ENCODE peak calls at places on chromosomes 4 and X, in four cellular contexts. E is NCI-H446 treated with DMSO at 0.1 percent for 48 hours, G is GF-D8, A is IMR-90. R is an unnamed sample.

GRCh38 chr4:106366026-106366425 is 2.6 kb downstream of the GIMD1 start:
- DNase-seq in E (no peak), G (no peak), A (peak; percentile 65), R (no peak)

GRCh38 chr4:153638999-153639398 is 45.1 kb upstream of the TLR2 start:
- DNase-seq in E (no peak), G (no peak), A (no peak), R (no peak)

GRCh38 chr4:65580551-65580950 is 89.7 kb downstream of the EPHA5 start:
- DNase-seq in E (peak; percentile 6), G (no peak), A (no peak), R (no peak)

GRCh38 chr4:86493460-86493859 is 100.7 kb upstream of the PTPN13 start:
- DNase-seq in E (no peak), G (peak; percentile 64), A (peak; percentile 36), R (no peak)

GRCh38 chrX:46575991-46576392 is 2.4 kb downstream of the CHST7 start:
- DNase-seq in E (no peak), G (no peak), A (peak; percentile 40), R (no peak)

GRCh38 chr4:168900080-168900479 is 110.0 kb downstream of the CBR4 start:
- DNase-seq in E (no peak), G (no peak), A (no peak), R (no peak)

GRCh38 chr4:168398188-168398587 is 79.6 kb upstream of the DDX60 start:
- DNase-seq in E (no peak), G (no peak), A (no peak), R (no peak)

GRCh38 chrX:85243761-85244410 is at the start of the genes SATL1 and ZNF711:
- DNase-seq in E (peak; percentile 81), G (no peak), A (peak; percentile 51), R (peak; percentile 74)

GRCh38 chr4:106986486-106986885 is 49.6 kb downstream of the DKK2 start:
- DNase-seq in E (no peak), G (no peak), A (no peak), R (no peak)

GRCh38 chr4:79209822-79210635 is 115.8 kb downstream of the NAA11 start:
- DNase-seq in E (no peak), G (peak; percentile 99), A (no peak), R (no peak)

GRCh38 chr4:25567253-25567652 is 88.4 kb upstream of the SLC34A2 start:
- DNase-seq in E (no peak), G (no peak), A (no peak), R (no peak)

GRCh38 chr4:2259541-2260267 is 2.2 kb downstream of the MXD4 start:
- DNase-seq in E (no peak), G (no peak), A (no peak), R (peak; percentile 9)

GRCh38 chr4:26174033-26174432 is 146.8 kb upstream of the RBPJ start:
- DNase-seq in E (no peak), G (no peak), A (no peak), R (no peak)

GRCh38 chr4:153207561-153207960 is 3.3 kb downstream of the TRIM2 start:
- DNase-seq in E (no peak), G (no peak), A (peak; percentile 24), R (peak; percentile 42)

GRCh38 chr4:2636331-2636730 is 99.9 kb downstream of the FAM193A start:
- DNase-seq in E (no peak), G (no peak), A (no peak), R (no peak)

GRCh38 chrX:124829930-124830329 is 483.6 kb downstream of the SH2D1A start:
- DNase-seq in E (no peak), G (no peak), A (no peak), R (no peak)

GRCh38 chrX:9855536-9856320 is 69.5 kb downstream of the SHROOM2 start:
- DNase-seq in E (no peak), G (no peak), A (no peak), R (no peak)

GRCh38 chr4:123418486-123418931 is 21.9 kb downstream of the SPRY1 start:
- DNase-seq in E (no peak), G (peak; percentile 83), A (peak; percentile 92), R (peak; percentile 44)

GRCh38 chr4:112029642-112030235 is 115.5 kb upstream of the FAM241A start:
- DNase-seq in E (no peak), G (no peak), A (no peak), R (no peak)

GRCh38 chr4:76704133-76704881 is 193.6 kb downstream of the SOWAHB start:
- DNase-seq in E (peak; percentile 20), G (no peak), A (peak; percentile 81), R (no peak)

GRCh38 chr4:73127839-73128448 is 58.4 kb upstream of the COX18 start:
- DNase-seq in E (no peak), G (no peak), A (peak; percentile 5), R (peak; percentile 10)

GRCh38 chr4:144633215-144633614 is 12.7 kb upstream of the HHIP start:
- DNase-seq in E (no peak), G (no peak), A (no peak), R (no peak)

GRCh38 chr4:138951764-138952163 is 63.8 kb upstream of the NOCT start:
- DNase-seq in E (no peak), G (no peak), A (no peak), R (no peak)

GRCh38 chr4:152369903-152370296 is 166.0 kb downstream of the FBXW7 start:
- DNase-seq in E (no peak), G (no peak), A (peak; percentile 24), R (no peak)

GRCh38 chrX:37796805-37797204 is 16.9 kb downstream of the CYBB start:
- DNase-seq in E (no peak), G (peak; percentile 73), A (no peak), R (no peak)

GRCh38 chrX:71067727-71068051 is 445 bp downstream of the SNX12 start:
- DNase-seq in E (no peak), G (no peak), A (no peak), R (no peak)

GRCh38 chr4:181162266-181163063 is 1080.7 kb upstream of the TENM3 start:
- DNase-seq in E (no peak), G (no peak), A (no peak), R (no peak)

R was measured in WTC11.